ENCODE peak calls at places on chromosomes 2 and 18, in ten cellular contexts. S, Y, U, Q, T, P, W, N, I and G are unnamed samples.

GRCh38 chr2:148023861-148024260 is 3.0 kb downstream of the MBD5 start:
- DNase-seq in P (no peak), N (no peak), U (no peak), W (no peak), T (no peak), Y (no peak), S (no peak), I (no peak), Q (no peak), G (no peak)

GRCh38 chr2:142037744-142038143 is 93.1 kb downstream of the LRP1B start:
- DNase-seq in P (no peak), S (no peak), T (peak; percentile 29), W (no peak), N (no peak), I (no peak), U (no peak), Q (peak; percentile 39), Y (peak; percentile 52), G (no peak)

GRCh38 chr2:233801357-233802131 is 23.4 kb downstream of the MROH2A start:
- DNase-seq in Y (peak; percentile 44), T (peak; percentile 11), I (no peak), Q (peak; percentile 36), W (peak; percentile 10), U (peak; percentile 24), N (no peak), P (peak; percentile 47), S (peak; percentile 14), G (no peak)

GRCh38 chr2:113200236-113200635 is 26.5 kb downstream of the PSD4 start:
- DNase-seq in T (no peak), Y (peak; percentile 78), Q (no peak), W (no peak), S (no peak), P (peak; percentile 27), I (no peak), U (no peak), N (no peak), G (no peak)

GRCh38 chr2:201404699-201405275 is 46.5 kb downstream of the TRAK2 start:
- DNase-seq in P (no peak), Y (no peak), N (no peak), U (no peak), I (no peak), S (no peak), Q (no peak), T (no peak), W (no peak), G (no peak)

GRCh38 chr2:54455584-54456525 is at the start of gene SPTBN1:
- DNase-seq in T (peak; percentile 96), I (peak; percentile 76), S (peak; percentile 90), P (peak; percentile 96), W (peak; percentile 82), N (peak; percentile 80), Y (peak; percentile 95), Q (peak; percentile 53), U (peak; percentile 94), G (no peak)

GRCh38 chr2:101900375-101900774 is 91.4 kb upstream of the IL1R2 start:
- DNase-seq in U (no peak), I (no peak), N (no peak), T (no peak), W (no peak), Y (no peak), S (no peak), P (no peak), Q (peak; percentile 77), G (no peak)

GRCh38 chr2:235283246-235283645 is 210.6 kb upstream of the AGAP1 start:
- DNase-seq in W (peak; percentile 31), I (no peak), N (no peak), Y (no peak), T (no peak), Q (no peak), U (no peak), S (no peak), P (no peak), G (no peak)

GRCh38 chr2:187644991-187645390 is 90.8 kb upstream of the TFPI start:
- DNase-seq in T (peak; percentile 5), U (no peak), I (no peak), Y (no peak), S (peak; percentile 48), Q (no peak), N (no peak), W (peak; percentile 17), P (no peak), G (no peak)

GRCh38 chr2:74567862-74568261 is 13.3 kb downstream of the DOK1 start:
- DNase-seq in T (peak; percentile 75), P (no peak), Q (peak; percentile 80), Y (no peak), S (peak; percentile 93), W (peak; percentile 86), U (peak; percentile 79), N (no peak), I (no peak), G (no peak)

GRCh38 chr2:167310442-167310841 is 422.2 kb downstream of the XIRP2 start:
- DNase-seq in S (no peak), P (no peak), T (no peak), N (no peak), W (no peak), Y (no peak), U (no peak), Q (no peak), I (no peak), G (no peak)

GRCh38 chr2:136557203-136557602 is 208.1 kb upstream of the THSD7B start:
- DNase-seq in T (no peak), N (no peak), Y (no peak), S (no peak), U (no peak), I (no peak), P (no peak), Q (no peak), W (no peak), G (no peak)

GRCh38 chr2:16626497-16626896 is 39.1 kb downstream of the CYRIA start:
- DNase-seq in W (peak; percentile 82), Q (peak; percentile 17), N (no peak), P (no peak), U (peak; percentile 64), Y (no peak), T (peak; percentile 87), S (peak; percentile 76), I (no peak), G (no peak)

GRCh38 chr2:135473567-135473966 is 57.5 kb downstream of the ZRANB3 start:
- DNase-seq in U (peak; percentile 52), I (peak; percentile 3), W (peak; percentile 17), Q (peak; percentile 24), Y (peak; percentile 51), N (no peak), S (peak; percentile 55), T (peak; percentile 58), P (no peak), G (peak; percentile 1)
- TF ChIP-seq CTCF in U (peak; percentile 64), I (peak; percentile 50), W (peak; percentile 41), Q (peak; percentile 37), Y (peak; percentile 86), N (peak; percentile 50), S (peak; percentile 66), T (peak; percentile 75), P (peak; percentile 13), G (peak; percentile 47)

GRCh38 chr2:174841931-174842330 is 77.7 kb upstream of the CHRNA1 start:
- DNase-seq in P (no peak), W (no peak), U (no peak), N (no peak), S (no peak), T (no peak), Y (no peak), I (no peak), Q (no peak), G (no peak)

GRCh38 chr2:174842496-174842895 is 78.2 kb upstream of the CHRNA1 start:
- DNase-seq in S (no peak), P (no peak), U (no peak), T (no peak), I (no peak), Q (no peak), Y (no peak), W (no peak), N (no peak), G (no peak)

GRCh38 chr2:174846218-174846617 is 81.9 kb upstream of the CHRNA1 start:
- DNase-seq in Y (no peak), T (no peak), N (no peak), P (no peak), Q (no peak), W (peak; percentile 44), S (no peak), I (no peak), U (no peak), G (no peak)

GRCh38 chr2:174846941-174847938 is 83.0 kb upstream of the CHRNA1 start:
- DNase-seq in I (no peak), Y (peak; percentile 65), N (no peak), Q (peak; percentile 72), S (peak; percentile 94), P (no peak), U (peak; percentile 96), W (peak; percentile 96), T (peak; percentile 98), G (no peak)

DNA sequence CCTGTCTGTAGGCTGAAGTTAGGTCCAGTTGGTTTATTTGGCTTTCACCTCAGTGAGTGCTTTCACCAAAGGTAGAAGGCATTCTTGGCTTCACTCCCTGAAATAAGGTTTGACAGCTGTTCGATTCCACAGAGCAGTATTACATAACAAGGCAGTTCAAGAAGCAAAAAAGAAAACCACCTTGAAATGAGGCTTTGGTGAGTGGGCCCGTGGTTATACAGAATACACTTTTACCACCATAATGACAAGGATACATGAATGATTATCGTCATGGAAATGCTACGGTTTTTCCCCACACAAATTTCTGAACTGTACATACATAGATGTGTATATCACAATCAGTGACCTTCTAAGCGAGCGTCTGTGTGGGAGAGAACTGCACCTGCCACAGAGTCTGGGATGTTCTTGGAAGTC is 80.0 kb upstream of the CHRNA1 start:
- DNase-seq in I (no peak), N (no peak), P (no peak), S (no peak), Y (no peak), Q (no peak), W (no peak), T (no peak), U (no peak), G (no peak)
- H3K4me3 ChIP-seq in I (no peak overlapping the region), N (no peak overlapping the region), P (no peak overlapping the region), S (no peak overlapping the region), Y (no peak overlapping the region), Q (no peak overlapping the region), W (peak overlapping the region; percentile 68), T (no peak overlapping the region), U (no peak overlapping the region), G (no peak overlapping the region)

DNA sequence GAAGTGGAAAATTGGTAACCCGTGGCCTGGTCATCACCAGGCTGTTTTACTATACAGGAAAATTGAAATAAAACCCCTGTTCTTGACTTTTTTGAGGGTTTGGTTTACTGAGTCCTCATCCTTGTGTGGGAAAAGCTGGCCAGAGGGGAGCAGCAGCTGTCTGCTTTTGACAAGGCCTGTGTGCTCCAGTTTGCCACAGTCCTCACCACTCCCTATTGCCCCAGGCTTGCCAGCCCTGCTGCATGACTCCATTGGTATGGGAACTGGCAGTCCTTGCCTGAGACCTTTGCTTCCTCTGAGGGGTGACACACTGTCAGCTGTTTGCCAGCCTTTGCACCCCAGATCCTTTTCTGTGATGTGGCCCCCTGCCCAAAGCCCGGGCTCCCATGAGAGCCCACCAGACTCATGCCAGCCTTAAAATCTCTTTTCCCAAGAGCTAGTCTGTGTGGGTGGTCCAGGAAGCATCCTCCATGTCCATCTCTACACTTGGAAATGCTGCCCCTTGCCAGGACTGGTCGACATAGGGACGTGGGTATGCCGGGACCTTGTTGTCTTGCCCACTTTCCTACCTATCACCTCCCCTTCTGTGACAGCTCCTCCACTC is 39.0 kb downstream of the GLI2 start:
- DNase-seq in N (no peak), P (no peak), U (no peak), Y (peak; percentile 22), S (no peak), I (no peak), T (no peak), W (no peak), Q (peak; percentile 53), G (no peak)
- TF ChIP-seq CTCF in N (no peak), P (no peak), U (no peak), Y (no peak), S (no peak), I (no peak), T (no peak), W (no peak), Q (no peak), G (no peak)

GRCh38 chr18:35029770-35030169 is 11.4 kb upstream of the MAPRE2 start:
- DNase-seq in Q (no peak), P (no peak), I (no peak), T (peak; percentile 59), S (peak; percentile 42), W (no peak), N (no peak), U (no peak), Y (no peak), G (no peak)
- H3K4me3 ChIP-seq in Q (no peak overlapping the region), P (peak overlapping the region; percentile 14), I (no peak overlapping the region), T (peak overlapping the region; percentile 11), S (no peak overlapping the region), W (no peak overlapping the region), N (no peak overlapping the region), U (no peak overlapping the region), Y (no peak overlapping the region), G (peak overlapping the region; percentile 31)